ENCODE peak calls at places on chromosomes 11 and 22, in six cellular contexts. T, L, V, K, Y and H are unnamed samples.
A peak's percentile ranks its signal among the peaks of the same experiment; 100 is the strongest.

GRCh38 chr11:113567097-113567496 is 91.9 kb upstream of the DRD2 start:
- DNase-seq in T (no peak), L (no peak), V (no peak), K (no peak), Y (no peak), H (no peak)

GRCh38 chr11:6531267-6531752 is 34.2 kb downstream of the DNHD1 start:
- DNase-seq in T (peak; percentile 31), L (peak; percentile 79), V (peak; percentile 61), K (peak; percentile 53), Y (peak; percentile 24), H (peak; percentile 48)

GRCh38 chr11:19393941-19394340 is 153.2 kb upstream of the E2F8 start:
- DNase-seq in T (no peak), L (no peak), V (no peak), K (peak; percentile 30), Y (no peak), H (no peak)

GRCh38 chr22:39689421-39689820 is 118.9 kb downstream of the CACNA1I start:
- DNase-seq in T (no peak), L (peak; percentile 27), V (no peak), K (no peak), Y (no peak), H (no peak)

GRCh38 chr22:37999640-38000272 is 15.4 kb upstream of the SOX10 start:
- DNase-seq in T (no peak), L (peak; percentile 81), V (no peak), K (peak; percentile 88), Y (no peak), H (no peak)

GRCh38 chr11:14136561-14136960 is 174.0 kb downstream of the SPON1 start:
- DNase-seq in T (no peak), L (no peak), V (no peak), K (no peak), Y (no peak), H (no peak)

GRCh38 chr22:45430871-45431270 is 17.4 kb downstream of the RIBC2 start:
- DNase-seq in T (no peak), L (no peak), V (no peak), K (no peak), Y (no peak), H (no peak)

GRCh38 chr11:73521621-73522020 is 76.3 kb downstream of the FAM168A start:
- DNase-seq in T (peak; percentile 43), L (no peak), V (peak; percentile 35), K (peak; percentile 81), Y (no peak), H (no peak)

GRCh38 chr11:2382927-2383822 is 6.1 kb downstream of the CD81 start:
- DNase-seq in T (no peak), L (peak; percentile 22), V (no peak), K (no peak), Y (no peak), H (no peak)

GRCh38 chr11:133064152-133064877 is 468.0 kb downstream of the OPCML start:
- DNase-seq in T (peak; percentile 16), L (peak; percentile 79), V (peak; percentile 19), K (peak; percentile 27), Y (peak; percentile 91), H (peak; percentile 24)

GRCh38 chr11:58919561-58919960 is 19.7 kb upstream of the GLYATL1 start:
- DNase-seq in T (no peak), L (no peak), V (no peak), K (no peak), Y (no peak), H (no peak)

GRCh38 chr11:110337570-110338193 is 41.3 kb upstream of the RDX start:
- DNase-seq in T (no peak), L (no peak), V (peak; percentile 85), K (peak; percentile 81), Y (no peak), H (no peak)

GRCh38 chr11:76781046-76781801 is 1.9 kb upstream of the TSKU start:
- DNase-seq in T (peak; percentile 89), L (no peak), V (no peak), K (no peak), Y (no peak), H (no peak)

GRCh38 chr11:125262825-125263218 is 98.3 kb downstream of the PKNOX2 start:
- DNase-seq in T (no peak), L (no peak), V (no peak), K (no peak), Y (no peak), H (no peak)

GRCh38 chr22:41907436-41908401 is 7.2 kb downstream of the SHISA8 start:
- DNase-seq in T (no peak), L (no peak), V (no peak), K (peak; percentile 75), Y (no peak), H (no peak)

GRCh38 chr11:77038029-77038824 is 4.0 kb downstream of the B3GNT6 start:
- DNase-seq in T (no peak), L (no peak), V (no peak), K (peak; percentile 62), Y (no peak), H (no peak)